ENCODE peak calls at places on chromosomes 11 and 22, in four cellular contexts. Q is stimulated activated CD8-positive, alpha-beta memory T cell treated with anti-CD3 and anti-CD28 coated beads, Interleukin-4, amount 100 ng/mL, for 4 hours; M is stimulated activated CD4-positive, alpha-beta T cell treated with anti-CD3 and anti-CD28 coated beads, Interleukin-1b, Interleukin-23, amount 100 ng/mL, for 1 hour; E is NCI-H2081 treated with DMSO at 0.1 percent for 48 hours. I is an unnamed sample.

GRCh38 chr11:76835928-76836612 is 24.6 kb upstream of the ACER3 start:
- DNase-seq in M (no peak), Q (no peak), E (no peak), I (no peak)

GRCh38 chr11:59654893-59655292 is 13.9 kb downstream of the PATL1 start:
- DNase-seq in Q (no peak), E (no peak), M (no peak), I (no peak)

GRCh38 chr22:44567846-44568493 is 69.9 kb upstream of the RTL6 start:
- DNase-seq in M (peak), Q (no peak), E (no peak), I (no peak)

GRCh38 chr22:43542681-43543521 is 131.1 kb downstream of the MPPED1 start:
- DNase-seq in E (no peak), Q (no peak), M (no peak), I (no peak)

GRCh38 chr11:116065986-116066385 is 561.8 kb upstream of the CADM1 start:
- DNase-seq in M (no peak), Q (no peak), E (no peak), I (no peak)

GRCh38 chr11:101390539-101390938 is 193.3 kb downstream of the TRPC6 start:
- DNase-seq in M (no peak), E (no peak), Q (no peak), I (no peak)

GRCh38 chr11:33325456-33325855 is 68.3 kb downstream of the HIPK3 start:
- DNase-seq in Q (no peak), M (no peak), E (no peak), I (no peak)

GRCh38 chr11:118304809-118305248 is 299 bp downstream of the CD3E start:
- DNase-seq in Q (no peak), M (no peak), E (no peak), I (no peak)

GRCh38 chr11:13388741-13389140 is 74.3 kb downstream of the BTBD10 start:
- DNase-seq in Q (no peak), E (no peak), M (no peak), I (no peak)

GRCh38 chr11:17256512-17256911 is 20.0 kb upstream of the NUCB2 start:
- DNase-seq in Q (no peak), M (no peak), E (no peak), I (no peak)

GRCh38 chr11:94305146-94305545 is 766 bp downstream of the IZUMO1R start:
- DNase-seq in M (no peak), Q (no peak), E (no peak), I (no peak)

GRCh38 chr11:100925935-100926334 is 203.7 kb downstream of the PGR start:
- DNase-seq in M (no peak), E (no peak), Q (no peak), I (no peak)

GRCh38 chr22:25797891-25798290 is 55.9 kb downstream of the MYO18B start:
- DNase-seq in M (no peak), E (no peak), Q (no peak), I (no peak)

GRCh38 chr11:3089236-3090061 is 32.2 kb upstream of the CARS1 start:
- DNase-seq in Q (no peak), E (no peak), M (no peak), I (no peak)

GRCh38 chr11:61273151-61274078 is 21.7 kb downstream of the VWCE start:
- DNase-seq in M (no peak), Q (no peak), E (no peak), I (no peak)

GRCh38 chr11:122715883-122716282 is 60.4 kb downstream of the UBASH3B start:
- DNase-seq in Q (no peak), M (no peak), E (no peak), I (no peak)

GRCh38 chr22:45009881-45010531 is at the start of gene PHF21B:
- DNase-seq in M (no peak), E (no peak), Q (no peak), I (no peak)

GRCh38 chr22:34303656-34304055 is 383.4 kb upstream of the LARGE1 start:
- DNase-seq in E (no peak), Q (no peak), M (no peak), I (no peak)

GRCh38 chr11:70782401-70782913 is 384.1 kb downstream of the CTTN start:
- DNase-seq in E (no peak), M (no peak), Q (no peak), I (peak)

GRCh38 chr11:94934362-94934761 is 39.0 kb downstream of the CWC15 start:
- DNase-seq in Q (no peak), M (no peak), E (no peak), I (no peak)

GRCh38 chr11:8309862-8310261 is 46.2 kb upstream of the LMO1 start:
- DNase-seq in E (no peak), Q (no peak), M (no peak), I (peak)

GRCh38 chr11:6321356-6321755 is 1.1 kb upstream of the CAVIN3 start:
- DNase-seq in E (no peak), M (no peak), Q (no peak), I (no peak)

GRCh38 chr11:93016595-93016994 is 47.1 kb downstream of the MTNR1B start:
- DNase-seq in E (no peak), M (no peak), Q (no peak), I (no peak)

GRCh38 chr11:22780914-22781593 is 48.5 kb downstream of the SVIP start:
- DNase-seq in Q (no peak), M (no peak), E (no peak), I (no peak)

GRCh38 chr11:65551572-65552398 is 6.4 kb downstream of the LTBP3 start:
- DNase-seq in Q (peak), M (no peak), E (no peak), I (no peak)